ENCODE peak calls at places on chromosomes 2 and 18, in eight cellular contexts. G is mammary epithelial cell, N is dorsolateral prefrontal cortex, D is coronary artery, K is uterus, R is astrocyte of the spinal cord, Q is epithelial cell of esophagus, B is brain microvascular endothelial cell. T is an unnamed sample.

GRCh38 chr2:12890481-12890980 is 173.8 kb downstream of the TRIB2 start:
- DNase-seq in G (no peak), N (no peak), D (no peak), K (no peak), R (no peak), Q (peak), B (no peak), T (no peak)

GRCh38 chr2:224444011-224444410 is 42.1 kb upstream of the FAM124B start:
- DNase-seq in G (no peak), N (no peak), D (no peak), K (no peak), R (no peak), Q (no peak), B (no peak), T (no peak)

GRCh38 chr18:9042766-9043481 is 59.6 kb upstream of the NDUFV2 start:
- DNase-seq in G (no peak), N (no peak), D (no peak), K (no peak), R (no peak), Q (no peak), B (no peak), T (no peak)

GRCh38 chr18:59691046-59691395 is 6.2 kb downstream of the CCBE1 start:
- DNase-seq in G (peak), N (no peak), D (no peak), K (no peak), R (peak), Q (peak), B (peak), T (peak)

GRCh38 chr2:121061633-121062032 is 223.4 kb downstream of the TFCP2L1 start:
- DNase-seq in G (no peak), N (no peak), D (no peak), K (no peak), R (no peak), Q (no peak), B (no peak), T (no peak)

GRCh38 chr18:45838302-45839070 is 13.0 kb downstream of the SIGLEC15 start:
- DNase-seq in G (no peak), N (no peak), D (no peak), K (no peak), R (no peak), Q (no peak), B (no peak), T (no peak)

GRCh38 chr18:13390196-13390595 is 171.6 kb downstream of the LDLRAD4 start:
- DNase-seq in G (no peak), N (no peak), D (peak), K (no peak), R (no peak), Q (no peak), B (no peak), T (no peak)

GRCh38 chr2:29570539-29570938 is 350.8 kb downstream of the ALK start:
- DNase-seq in G (no peak), N (no peak), D (no peak), K (no peak), R (no peak), Q (no peak), B (no peak), T (no peak)

GRCh38 chr18:35616664-35617423 is 35.3 kb downstream of the GALNT1 start:
- DNase-seq in G (peak), N (no peak), D (no peak), K (no peak), R (peak), Q (peak), B (peak), T (no peak)

GRCh38 chr2:155377178-155377780 is 678.8 kb downstream of the KCNJ3 start:
- DNase-seq in G (peak), N (no peak), D (no peak), K (no peak), R (peak), Q (peak), B (no peak), T (peak)

GRCh38 chr18:74832999-74833398 is 235.3 kb downstream of the ZNF407 start:
- DNase-seq in G (no peak), N (no peak), D (no peak), K (no peak), R (no peak), Q (peak), B (no peak), T (no peak)

GRCh38 chr2:150742094-150742493 is 254.6 kb upstream of the RND3 start:
- DNase-seq in G (no peak), N (no peak), D (no peak), K (no peak), R (no peak), Q (no peak), B (no peak), T (no peak)
- H3K4me3 ChIP-seq in G (no peak), N (no peak), D (no peak), K (no peak), R (no peak), Q (no peak), B (no peak), T (no peak)

GRCh38 chr2:20651731-20652099 is 817 bp upstream of the HS1BP3 start:
- DNase-seq in G (no peak), N (no peak), D (no peak), K (no peak), R (no peak), Q (no peak), B (no peak), T (no peak)

GRCh38 chr2:20649586-20650375 is 1.1 kb downstream of the HS1BP3 start:
- DNase-seq in G (peak), N (no peak), D (no peak), K (no peak), R (no peak), Q (no peak), B (no peak), T (no peak)

GRCh38 chr2:20648831-20649230 is 2.1 kb downstream of the HS1BP3 start:
- DNase-seq in G (no peak), N (no peak), D (no peak), K (no peak), R (no peak), Q (no peak), B (no peak), T (no peak)

GRCh38 chr2:20650880-20651730 is at the start of gene HS1BP3:
- DNase-seq in G (peak), N (peak), D (peak), K (peak), R (peak), Q (peak), B (peak), T (no peak)

DNA sequence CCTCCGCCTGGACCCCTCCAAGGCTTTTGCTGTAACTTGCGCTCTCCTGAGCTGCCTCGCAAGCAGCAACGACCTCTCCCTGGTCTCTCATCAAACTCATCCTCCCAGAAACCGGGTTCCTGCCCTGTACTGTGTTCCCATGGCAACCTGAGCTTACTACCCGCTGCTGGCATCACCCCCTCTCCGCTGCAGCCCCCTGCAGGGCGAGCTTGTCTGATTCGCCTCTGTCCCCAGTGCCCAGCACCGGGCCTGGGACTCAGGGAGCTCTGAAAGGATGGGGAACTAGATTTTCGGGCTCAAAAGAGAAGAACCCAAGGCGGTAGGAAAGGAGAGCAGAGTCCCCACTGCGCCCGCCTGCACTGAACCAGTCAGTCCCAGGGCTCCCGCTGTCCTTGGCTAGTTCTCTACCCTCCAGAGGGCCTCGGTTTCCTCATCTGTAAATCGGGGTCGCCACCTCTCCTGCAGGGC is 452 bp downstream of the HS1BP3 start:
- DNase-seq in G (peak), N (no peak), D (no peak), K (no peak), R (no peak), Q (no peak), B (peak), T (no peak)
- TF ChIP-seq CTCF in G (no peak), N (no peak), D (no peak), K (no peak), R (no peak), Q (no peak), B (peak), T (no peak)

GRCh38 chr18:11407900-11408299 is 201.5 kb upstream of the SLC35G4 start:
- DNase-seq in G (no peak), N (no peak), D (no peak), K (no peak), R (peak), Q (no peak), B (peak), T (no peak)

GRCh38 chr18:11411021-11411420 is 198.4 kb upstream of the SLC35G4 start:
- DNase-seq in G (no peak), N (no peak), D (no peak), K (no peak), R (no peak), Q (no peak), B (no peak), T (no peak)

GRCh38 chr18:11408555-11408954 is 200.8 kb upstream of the SLC35G4 start:
- DNase-seq in G (no peak), N (no peak), D (no peak), K (no peak), R (no peak), Q (no peak), B (no peak), T (no peak)

GRCh38 chr18:11405804-11406203 is 203.6 kb upstream of the SLC35G4 start:
- DNase-seq in G (no peak), N (no peak), D (no peak), K (no peak), R (no peak), Q (no peak), B (no peak), T (no peak)
- H3K4me3 ChIP-seq in G (no peak), N (no peak), D (no peak), K (no peak), R (no peak), Q (no peak), B (no peak), T (no peak)

GRCh38 chr2:222281495-222281894 is 17.3 kb downstream of the PAX3 start:
- DNase-seq in G (no peak), N (no peak), D (no peak), K (no peak), R (peak), Q (no peak), B (no peak), T (no peak)

GRCh38 chr2:222283634-222284033 is 15.2 kb downstream of the PAX3 start:
- DNase-seq in G (no peak), N (no peak), D (no peak), K (no peak), R (peak), Q (no peak), B (no peak), T (peak)

GRCh38 chr2:222284466-222284865 is 14.3 kb downstream of the PAX3 start:
- DNase-seq in G (no peak), N (no peak), D (no peak), K (no peak), R (no peak), Q (no peak), B (no peak), T (no peak)

GRCh38 chr2:222280795-222281194 is 18.0 kb downstream of the PAX3 start:
- DNase-seq in G (no peak), N (no peak), D (no peak), K (no peak), R (no peak), Q (no peak), B (no peak), T (no peak)
- TF ChIP-seq CTCF in G (no peak), N (no peak), D (no peak), K (no peak), R (no peak), Q (no peak), B (peak), T (no peak)

DNA sequence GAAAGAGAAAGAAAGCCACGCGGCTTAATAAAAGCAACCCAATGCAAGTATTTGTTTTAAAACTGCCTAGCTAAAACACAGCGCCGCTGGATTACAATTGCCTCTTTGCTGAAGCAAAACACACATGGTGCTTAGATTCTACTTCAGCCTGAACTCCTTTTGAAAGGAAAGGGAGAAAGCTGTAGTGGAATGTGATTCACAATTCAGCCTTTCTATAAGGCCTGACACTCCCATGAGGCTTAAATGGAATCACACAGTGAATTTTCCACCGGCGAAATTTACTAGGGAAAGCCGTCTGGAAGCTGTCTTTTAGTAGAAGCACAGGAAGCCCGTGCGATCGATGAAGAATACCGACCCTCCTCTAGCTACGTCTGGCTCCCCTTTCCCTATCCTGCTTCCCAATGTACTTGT is 348.1 kb downstream of the DLGAP1 start:
- DNase-seq in G (no peak), N (no peak), D (no peak), K (no peak), R (peak), Q (peak), B (no peak), T (no peak)
- H3K4me3 ChIP-seq in G (no peak), N (peak), D (no peak), K (no peak), R (peak), Q (no peak), B (peak), T (no peak)

GRCh38 chr2:56082665-56083064 is 101.1 kb upstream of the CCDC85A start:
- DNase-seq in G (no peak), N (no peak), D (no peak), K (no peak), R (no peak), Q (no peak), B (no peak), T (no peak)

GRCh38 chr2:56084117-56084936 is 99.5 kb upstream of the CCDC85A start:
- DNase-seq in G (no peak), N (no peak), D (no peak), K (no peak), R (no peak), Q (peak), B (no peak), T (no peak)

GRCh38 chr2:56088411-56088810 is 95.4 kb upstream of the CCDC85A start:
- DNase-seq in G (no peak), N (no peak), D (no peak), K (no peak), R (no peak), Q (peak), B (no peak), T (no peak)
- TF ChIP-seq CTCF in G (no peak), N (no peak), D (no peak), K (no peak), R (no peak), Q (no peak), B (no peak), T (no peak)

DNA sequence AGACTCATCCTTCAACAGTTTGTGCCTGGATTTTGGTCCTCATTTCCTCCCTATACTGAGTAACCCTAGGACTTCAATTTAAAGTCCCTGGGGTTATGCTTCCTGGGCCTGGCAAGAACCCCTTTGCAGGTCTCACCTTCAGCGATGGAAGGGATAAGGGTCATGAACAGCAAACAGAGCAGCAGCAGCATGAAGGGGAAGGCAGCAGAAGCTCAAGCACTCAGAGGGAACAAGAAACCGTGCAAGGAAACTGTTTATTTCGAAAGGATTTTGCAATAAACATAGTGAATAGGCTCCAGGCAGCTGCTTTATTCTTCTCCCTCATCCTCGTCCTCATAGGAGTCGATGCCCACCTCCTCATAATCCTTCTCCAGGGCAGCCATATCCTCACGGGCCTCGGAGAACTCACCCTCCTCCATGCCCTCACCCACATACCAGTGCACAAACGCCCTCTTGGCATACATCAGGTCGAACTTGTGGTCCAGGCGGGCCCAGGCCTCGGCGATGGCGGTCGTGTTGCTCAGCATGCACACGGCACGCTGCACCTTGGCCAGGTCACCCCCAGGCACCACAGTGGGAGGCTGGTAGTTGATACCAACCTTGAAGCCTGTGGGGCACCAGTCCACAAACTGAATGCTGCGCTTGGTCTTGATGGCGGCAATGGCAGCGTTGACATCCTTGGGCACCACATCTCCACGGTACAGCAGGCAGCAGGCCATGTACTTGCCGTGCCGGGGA is 2.8 kb upstream of the TUBA4B start:
- DNase-seq in G (no peak), N (no peak), D (no peak), K (no peak), R (no peak), Q (no peak), B (no peak), T (no peak)
- H3K4me3 ChIP-seq in G (no peak), N (peak), D (peak), K (no peak), R (no peak), Q (peak), B (no peak), T (no peak)

DNA sequence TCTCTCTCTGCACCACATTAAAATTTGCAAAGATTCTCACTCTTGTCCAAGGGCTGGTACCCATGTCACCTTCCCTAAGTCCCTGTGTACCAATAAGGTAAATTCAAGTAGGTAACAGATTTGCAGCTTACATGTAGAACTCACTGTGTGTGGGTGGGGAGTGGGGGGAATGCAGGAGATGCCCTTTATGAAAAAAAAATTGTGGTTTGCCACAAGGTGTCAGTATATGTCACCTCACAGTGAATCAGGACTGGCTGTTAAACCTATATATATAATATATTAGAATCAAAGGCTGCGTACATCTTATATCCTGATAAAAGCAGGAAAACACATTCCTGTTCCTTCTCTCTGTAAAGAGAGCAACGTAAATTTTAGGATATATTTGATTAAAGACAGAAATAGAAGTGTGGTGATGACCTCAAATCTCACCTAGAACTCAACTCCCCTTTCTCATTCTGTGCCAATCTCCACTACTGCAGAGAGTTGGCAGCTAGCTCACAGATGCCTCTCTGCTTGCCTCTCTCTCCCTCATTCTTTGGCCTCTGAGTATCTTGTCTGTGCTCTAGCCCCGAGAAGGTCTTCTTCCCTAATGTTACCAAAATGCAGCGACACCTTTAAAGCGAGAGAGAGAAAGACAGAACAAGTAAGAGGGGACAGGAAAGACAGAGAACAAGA is 529 bp downstream of the XDH start:
- DNase-seq in G (no peak), N (no peak), D (no peak), K (no peak), R (no peak), Q (peak), B (no peak), T (no peak)
- TF ChIP-seq CTCF in G (peak), N (no peak), D (no peak), K (no peak), R (no peak), Q (peak), B (peak), T (peak)

DNA sequence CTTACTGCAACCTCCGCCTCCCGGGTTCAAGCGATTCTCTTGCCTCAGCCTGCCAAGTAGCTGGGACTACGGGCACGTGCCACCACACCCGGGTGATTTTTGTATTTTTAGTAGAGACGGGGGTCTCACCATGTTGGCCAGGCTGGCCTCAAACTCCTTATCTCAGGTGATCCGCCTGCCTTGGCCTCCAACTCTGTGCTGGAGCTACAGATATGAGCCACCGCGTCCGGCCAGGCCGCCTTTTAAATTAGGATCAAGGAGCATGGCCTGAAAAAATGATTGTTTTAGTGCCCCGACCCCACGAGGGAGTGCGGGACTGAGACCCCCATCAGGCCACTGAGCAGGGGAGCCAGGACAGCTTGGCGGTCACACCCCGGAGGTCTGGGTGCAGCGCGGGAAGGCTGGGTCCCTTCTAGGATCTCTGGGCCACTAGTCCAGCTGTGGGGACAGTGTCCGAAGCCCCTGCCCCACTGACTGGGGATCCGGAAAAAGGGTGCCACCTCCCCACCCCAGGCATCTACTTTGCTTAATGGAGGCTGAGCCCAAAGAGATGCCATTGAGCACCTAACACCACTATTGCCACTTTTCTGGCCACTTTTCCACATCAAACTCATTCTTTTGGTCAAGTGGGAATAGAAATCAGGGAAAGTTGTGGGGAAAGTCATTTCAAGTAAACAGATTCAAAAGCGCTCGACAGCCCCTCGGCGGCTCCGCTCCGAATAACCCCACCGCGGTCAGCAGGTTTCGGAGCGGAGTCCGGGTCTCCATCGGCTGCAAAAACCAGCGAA is 19.7 kb upstream of the DNMT3A start:
- DNase-seq in G (no peak), N (no peak), D (no peak), K (no peak), R (no peak), Q (no peak), B (no peak), T (no peak)
- H3K4me3 ChIP-seq in G (no peak), N (peak), D (peak), K (peak), R (no peak), Q (peak), B (peak), T (peak)

DNA sequence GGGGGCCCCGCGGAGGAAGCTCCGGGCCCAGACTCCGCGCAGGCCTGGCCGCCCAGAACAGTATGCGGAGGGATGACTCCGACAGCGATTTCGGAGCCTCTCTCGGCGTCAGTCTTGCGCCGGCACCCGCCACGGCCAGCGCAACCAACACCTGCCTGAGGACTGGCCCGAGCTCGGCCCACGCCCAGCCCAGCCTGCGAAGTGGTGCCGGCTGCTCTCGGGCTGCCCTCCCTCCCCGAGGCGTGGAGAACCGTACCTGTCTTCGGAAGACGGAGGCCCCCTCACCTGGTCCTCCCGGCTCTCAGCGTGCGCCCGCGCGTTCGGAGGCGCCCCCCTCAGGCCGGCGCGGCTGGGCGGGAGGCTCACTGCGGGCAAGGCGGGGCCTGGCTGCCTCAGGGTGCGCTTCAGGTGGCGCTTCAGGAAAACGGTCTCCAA is at the start of gene M1AP:
- DNase-seq in G (no peak), N (no peak), D (no peak), K (no peak), R (no peak), Q (peak), B (no peak), T (no peak)
- TF ChIP-seq CTCF in G (peak), N (no peak), D (no peak), K (no peak), R (peak), Q (no peak), B (peak), T (no peak)

T was measured in LNCaP clone FGC.